ENCODE peak calls at places on chromosomes 11 and 22, in nine cellular contexts. W, O, Y, A, B, X, E, D and F are unnamed samples.

GRCh38 chr11:117583063-117583801 is 213.8 kb downstream of the DSCAML1 start:
- DNase-seq in A (no peak), O (no peak), W (no peak), B (no peak), X (peak; percentile 34), Y (no peak), D (no peak), E (no peak), F (no peak)

GRCh38 chr11:100675115-100675650 is 11.9 kb upstream of the ARHGAP42 start:
- DNase-seq in X (no peak), A (no peak), D (no peak), O (no peak), E (no peak), W (no peak), B (no peak), Y (no peak), F (no peak)

GRCh38 chr11:46216765-46217089 is 60.7 kb upstream of the CREB3L1 start:
- DNase-seq in X (no peak), Y (no peak), O (no peak), W (no peak), E (no peak), B (no peak), D (no peak), A (no peak), F (no peak)

GRCh38 chr11:36035999-36036398 is 92.1 kb downstream of the LDLRAD3 start:
- DNase-seq in E (no peak), W (no peak), Y (no peak), X (no peak), O (no peak), D (no peak), B (no peak), A (peak; percentile 43), F (no peak)

GRCh38 chr11:612201-612960 is 3.4 kb downstream of the IRF7 start:
- DNase-seq in Y (no peak), X (no peak), O (no peak), W (peak; percentile 29), A (no peak), B (peak; percentile 18), D (peak; percentile 47), E (peak; percentile 38), F (peak; percentile 44)

GRCh38 chr11:31875861-31876625 is 64.9 kb upstream of the PAX6 start:
- DNase-seq in X (peak; percentile 46), O (no peak), A (no peak), D (no peak), B (no peak), Y (no peak), W (no peak), E (no peak), F (no peak)

GRCh38 chr11:111992456-111992855 is 32.8 kb upstream of the DLAT start:
- DNase-seq in E (no peak), D (no peak), W (no peak), Y (no peak), A (no peak), B (no peak), O (no peak), X (no peak), F (no peak)

GRCh38 chr22:46050916-46051614 is 74.1 kb upstream of the WNT7B start:
- DNase-seq in A (peak; percentile 46), E (no peak), O (no peak), Y (no peak), W (no peak), X (no peak), D (no peak), B (no peak), F (no peak)

GRCh38 chr22:23193882-23194281 is 13.6 kb downstream of the BCR start:
- DNase-seq in B (no peak), E (no peak), A (no peak), X (peak; percentile 62), Y (no peak), D (no peak), W (no peak), O (no peak), F (no peak)

GRCh38 chr22:19325296-19325950 is 33.9 kb upstream of the CLTCL1 start:
- DNase-seq in X (peak; percentile 8), E (peak; percentile 74), B (peak; percentile 10), W (no peak), D (no peak), A (no peak), Y (no peak), O (no peak), F (no peak)

GRCh38 chr11:116895053-116895757 is 57.8 kb upstream of the APOA1 start:
- DNase-seq in Y (peak; percentile 30), A (peak; percentile 50), E (peak; percentile 32), O (peak; percentile 23), B (no peak), W (no peak), X (no peak), D (peak; percentile 26), F (no peak)

GRCh38 chr22:30892731-30893221 is 75.8 kb downstream of the MORC2 start:
- DNase-seq in D (no peak), A (no peak), B (no peak), W (no peak), E (no peak), X (no peak), Y (no peak), O (no peak), F (no peak)

GRCh38 chr11:88508808-88509581 is 171.5 kb upstream of the CTSC start:
- DNase-seq in X (peak; percentile 49), B (peak; percentile 19), D (peak; percentile 37), Y (peak; percentile 64), A (peak; percentile 53), E (peak; percentile 23), W (no peak), O (peak; percentile 32), F (no peak)

GRCh38 chr22:49958961-49959781 is 1.4 kb upstream of the PIM3 start:
- DNase-seq in Y (no peak), D (no peak), X (no peak), E (no peak), O (peak; percentile 26), B (no peak), A (peak; percentile 50), W (peak; percentile 85), F (no peak)

GRCh38 chr11:77071671-77072605 is 5.2 kb downstream of the CAPN5 start:
- DNase-seq in Y (peak; percentile 14), A (peak; percentile 42), W (no peak), E (peak; percentile 24), X (no peak), D (no peak), O (no peak), B (peak; percentile 15), F (no peak)

DNA sequence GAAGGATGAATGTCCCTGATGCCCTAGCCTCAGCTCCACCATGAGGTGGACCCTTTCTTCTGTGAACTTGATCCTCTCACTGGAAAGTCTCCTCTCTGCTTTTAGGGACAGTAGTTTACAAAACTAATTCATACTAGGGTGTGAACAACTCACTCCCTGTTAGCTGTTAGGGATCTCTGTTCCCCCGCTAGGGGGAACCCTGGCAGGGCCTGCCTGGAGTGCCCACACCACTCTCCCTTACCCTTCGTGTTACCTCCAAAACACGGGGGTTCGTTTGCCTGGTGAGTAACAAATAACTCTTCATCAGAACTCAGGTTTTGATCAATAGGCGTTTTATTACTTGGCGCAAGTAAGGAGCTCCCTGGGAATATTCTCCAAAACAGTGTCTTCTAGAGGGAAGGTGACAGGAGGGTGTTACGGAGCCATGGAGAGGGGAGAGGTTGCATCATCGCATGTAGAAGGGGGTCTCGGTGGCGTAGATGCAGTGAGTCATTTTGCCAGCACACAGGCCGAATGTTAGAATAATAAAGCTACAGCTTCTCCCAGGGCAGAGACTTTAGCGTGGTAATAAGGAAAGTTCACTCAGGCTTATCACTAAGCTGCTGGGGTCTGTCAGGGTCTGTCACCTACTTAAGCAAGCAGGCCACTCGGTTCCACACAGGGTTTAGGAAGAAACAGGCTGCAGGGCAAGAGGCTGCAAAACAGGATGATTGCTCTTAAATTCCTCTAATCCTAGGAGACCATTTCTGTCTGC is 45.8 kb downstream of the C11orf96 start:
- DNase-seq in B (no peak), X (peak; percentile 68), Y (no peak), D (no peak), E (peak; percentile 38), A (no peak), O (no peak), W (no peak), F (no peak)
- TF ChIP-seq CTCF in B (peak; percentile 58), X (peak; percentile 43), Y (no peak), D (no peak), E (peak; percentile 58), A (peak; percentile 24), O (peak; percentile 32), W (peak; percentile 36), F (no peak)

GRCh38 chr11:40294343-40294723 is 1165.1 kb downstream of the LRRC4C start:
- DNase-seq in Y (no peak), W (no peak), A (no peak), E (no peak), D (no peak), O (no peak), X (no peak), B (no peak), F (no peak)
- TF ChIP-seq CTCF in Y (no peak), W (no peak), A (no peak), E (no peak), D (no peak), O (no peak), X (no peak), B (no peak), F (no peak)

DNA sequence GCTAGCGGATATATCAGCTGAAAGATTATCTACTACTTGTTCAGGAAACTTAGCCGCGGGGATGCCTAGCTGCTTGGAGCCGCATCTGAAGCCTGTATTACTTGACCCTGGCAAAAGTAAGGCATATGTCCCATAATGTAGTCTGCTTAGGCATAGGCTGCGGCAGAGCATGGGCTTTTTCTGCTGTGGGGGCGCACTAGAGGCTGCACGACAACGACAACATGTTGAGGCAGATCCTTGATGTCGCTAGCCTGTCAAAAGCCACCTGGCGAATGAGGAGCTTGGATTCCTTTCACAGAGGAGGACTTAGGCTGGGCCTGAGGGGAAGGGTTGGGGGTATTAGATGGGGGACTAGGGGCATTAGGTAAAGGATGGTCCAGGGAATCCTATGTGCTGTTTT is 1.1 kb upstream of the OR52N2 start:
- DNase-seq in E (no peak), W (peak; percentile 8), A (no peak), D (peak; percentile 7), X (no peak), B (no peak), O (no peak), Y (no peak), F (no peak)
- TF ChIP-seq CTCF in E (no peak), W (no peak), A (no peak), D (no peak), X (no peak), B (no peak), O (no peak), Y (peak; percentile 12), F (no peak)

GRCh38 chr11:120326845-120327281 is 1.8 kb downstream of the TLCD5 start:
- DNase-seq in Y (no peak), A (no peak), W (no peak), O (no peak), E (peak; percentile 61), D (no peak), X (peak; percentile 62), B (no peak), F (no peak)

GRCh38 chr11:120326228-120326627 is 1.1 kb downstream of the TLCD5 start:
- DNase-seq in D (no peak), B (peak; percentile 72), A (no peak), Y (no peak), E (peak; percentile 92), O (no peak), X (peak; percentile 88), W (peak; percentile 30), F (no peak)

GRCh38 chr11:120327311-120327710 is 2.2 kb downstream of the TLCD5 start:
- DNase-seq in B (no peak), Y (no peak), O (no peak), A (no peak), D (no peak), E (no peak), X (no peak), W (no peak), F (no peak)

GRCh38 chr11:120329556-120329955 is 4.5 kb downstream of the TLCD5 start:
- DNase-seq in Y (no peak), W (no peak), X (peak; percentile 59), D (no peak), O (no peak), E (no peak), B (no peak), A (no peak), F (no peak)

GRCh38 chr11:120324932-120325810 is at the start of gene TLCD5:
- DNase-seq in B (peak; percentile 64), E (peak; percentile 76), A (peak; percentile 69), O (peak; percentile 72), D (peak; percentile 53), X (peak; percentile 77), Y (peak; percentile 81), W (peak; percentile 53), F (no peak)
- TF ChIP-seq CTCF in B (peak; percentile 23), E (peak; percentile 31), A (no peak), O (peak; percentile 11), D (no peak), X (no peak), Y (no peak), W (peak; percentile 62), F (no peak)